ENCODE peak calls at places on chromosome 13, in eight cellular contexts. One of them, this sample, is unnamed.

GRCh38 chr13:109331898-109332297 is 454.5 kb downstream of the IRS2 start:
- DNase-seq in psoas muscle: no peak
- DNase-seq in caudate nucleus: no peak
- DNase-seq in T-helper 17 cell: no peak
- DNase-seq in NCI-H1092: peak
- DNase-seq in AG10803: peak
- DNase-seq in ascending aorta: no peak
- DNase-seq in AG08396: no peak
- DNase-seq in this sample: no peak

GRCh38 chr13:43805071-43805468 is 18.3 kb upstream of the ENOX1 start:
- DNase-seq in AG08396: peak
- DNase-seq in NCI-H1092: no peak
- DNase-seq in AG10803: peak
- DNase-seq in T-helper 17 cell: no peak
- DNase-seq in psoas muscle: no peak
- DNase-seq in caudate nucleus: no peak
- DNase-seq in ascending aorta: no peak
- DNase-seq in this sample: no peak

GRCh38 chr13:100513171-100513570 is 75.4 kb downstream of the GGACT start:
- DNase-seq in AG08396: no peak
- DNase-seq in T-helper 17 cell: no peak
- DNase-seq in AG10803: no peak
- DNase-seq in caudate nucleus: no peak
- DNase-seq in ascending aorta: no peak
- DNase-seq in psoas muscle: no peak
- DNase-seq in NCI-H1092: no peak
- DNase-seq in this sample: no peak

GRCh38 chr13:89514534-89515312 is 1832.8 kb upstream of the MIR17HG start:
- DNase-seq in NCI-H1092: peak
- DNase-seq in ascending aorta: no peak
- DNase-seq in psoas muscle: no peak
- DNase-seq in AG10803: no peak
- DNase-seq in T-helper 17 cell: no peak
- DNase-seq in caudate nucleus: no peak
- DNase-seq in AG08396: no peak
- DNase-seq in this sample: no peak

GRCh38 chr13:63425131-63425530 is 2009.5 kb upstream of the PCDH20 start:
- DNase-seq in psoas muscle: no peak
- DNase-seq in ascending aorta: no peak
- DNase-seq in AG08396: no peak
- DNase-seq in AG10803: peak
- DNase-seq in T-helper 17 cell: no peak
- DNase-seq in caudate nucleus: no peak
- DNase-seq in NCI-H1092: no peak
- DNase-seq in this sample: no peak

GRCh38 chr13:113452942-113453901 is at the start of gene ADPRHL1:
- DNase-seq in T-helper 17 cell: no peak
- DNase-seq in NCI-H1092: no peak
- DNase-seq in psoas muscle: peak
- DNase-seq in caudate nucleus: no peak
- DNase-seq in AG10803: no peak
- DNase-seq in ascending aorta: no peak
- DNase-seq in AG08396: no peak
- DNase-seq in this sample: peak

GRCh38 chr13:73698859-73699258 is 435.3 kb downstream of the KLF12 start:
- DNase-seq in ascending aorta: no peak
- DNase-seq in AG08396: no peak
- DNase-seq in NCI-H1092: no peak
- DNase-seq in psoas muscle: no peak
- DNase-seq in caudate nucleus: no peak
- DNase-seq in AG10803: peak
- DNase-seq in T-helper 17 cell: no peak
- DNase-seq in this sample: no peak

GRCh38 chr13:99205621-99206220 is 5.1 kb downstream of the UBAC2 start:
- DNase-seq in NCI-H1092: no peak
- DNase-seq in psoas muscle: no peak
- DNase-seq in T-helper 17 cell: no peak
- DNase-seq in AG08396: no peak
- DNase-seq in ascending aorta: no peak
- DNase-seq in AG10803: no peak
- DNase-seq in caudate nucleus: no peak
- DNase-seq in this sample: no peak

GRCh38 chr13:52104624-52105023 is 24.2 kb downstream of the NEK5 start:
- DNase-seq in psoas muscle: no peak
- DNase-seq in NCI-H1092: no peak
- DNase-seq in ascending aorta: no peak
- DNase-seq in caudate nucleus: no peak
- DNase-seq in AG08396: no peak
- DNase-seq in AG10803: peak
- DNase-seq in T-helper 17 cell: no peak
- DNase-seq in this sample: no peak

GRCh38 chr13:97353927-97354326 is 80.0 kb upstream of the RAP2A start:
- DNase-seq in AG10803: peak
- DNase-seq in AG08396: peak
- DNase-seq in T-helper 17 cell: no peak
- DNase-seq in ascending aorta: no peak
- DNase-seq in NCI-H1092: no peak
- DNase-seq in caudate nucleus: no peak
- DNase-seq in psoas muscle: no peak
- DNase-seq in this sample: no peak

GRCh38 chr13:99859178-99860177 is 112.1 kb downstream of the ZIC5 start:
- DNase-seq in caudate nucleus: no peak
- DNase-seq in psoas muscle: no peak
- DNase-seq in AG10803: no peak
- DNase-seq in T-helper 17 cell: no peak
- DNase-seq in AG08396: no peak
- DNase-seq in NCI-H1092: no peak
- DNase-seq in ascending aorta: no peak
- DNase-seq in this sample: no peak

GRCh38 chr13:60329221-60329983 is 67.6 kb upstream of the TDRD3 start:
- DNase-seq in caudate nucleus: no peak
- DNase-seq in T-helper 17 cell: no peak
- DNase-seq in psoas muscle: no peak
- DNase-seq in ascending aorta: no peak
- DNase-seq in AG10803: peak
- DNase-seq in AG08396: peak
- DNase-seq in NCI-H1092: peak
- DNase-seq in this sample: peak

GRCh38 chr13:40589285-40590109 is 76.9 kb downstream of the FOXO1 start:
- DNase-seq in NCI-H1092: no peak
- DNase-seq in caudate nucleus: no peak
- DNase-seq in ascending aorta: peak
- DNase-seq in T-helper 17 cell: no peak
- DNase-seq in AG10803: peak
- DNase-seq in AG08396: peak
- DNase-seq in psoas muscle: peak
- DNase-seq in this sample: no peak

GRCh38 chr13:31160857-31161582 is 684 bp downstream of the HSPH1 start:
- DNase-seq in caudate nucleus: peak
- DNase-seq in AG08396: peak
- DNase-seq in NCI-H1092: peak
- DNase-seq in AG10803: peak
- DNase-seq in psoas muscle: peak
- DNase-seq in T-helper 17 cell: peak
- DNase-seq in ascending aorta: no peak
- DNase-seq in this sample: peak

GRCh38 chr13:76012091-76012721 is 376.1 kb downstream of the LMO7 start:
- DNase-seq in ascending aorta: no peak
- DNase-seq in T-helper 17 cell: no peak
- DNase-seq in NCI-H1092: no peak
- DNase-seq in psoas muscle: no peak
- DNase-seq in AG08396: no peak
- DNase-seq in AG10803: peak
- DNase-seq in caudate nucleus: no peak
- DNase-seq in this sample: no peak

GRCh38 chr13:43816401-43816889 is 29.7 kb upstream of the ENOX1 start:
- DNase-seq in NCI-H1092: no peak
- DNase-seq in T-helper 17 cell: no peak
- DNase-seq in AG08396: no peak
- DNase-seq in caudate nucleus: no peak
- DNase-seq in psoas muscle: no peak
- DNase-seq in ascending aorta: no peak
- DNase-seq in AG10803: no peak
- DNase-seq in this sample: no peak

GRCh38 chr13:27644302-27644701 is 22.6 kb downstream of the POLR1D start:
- DNase-seq in ascending aorta: no peak
- DNase-seq in psoas muscle: no peak
- DNase-seq in NCI-H1092: no peak
- DNase-seq in T-helper 17 cell: no peak
- DNase-seq in AG08396: peak
- DNase-seq in caudate nucleus: no peak
- DNase-seq in AG10803: peak
- DNase-seq in this sample: no peak

GRCh38 chr13:29578300-29579048 is 17.0 kb downstream of the SLC7A1 start:
- DNase-seq in caudate nucleus: no peak
- DNase-seq in AG10803: peak
- DNase-seq in ascending aorta: no peak
- DNase-seq in T-helper 17 cell: no peak
- DNase-seq in AG08396: no peak
- DNase-seq in psoas muscle: no peak
- DNase-seq in NCI-H1092: no peak
- DNase-seq in this sample: no peak

GRCh38 chr13:52455677-52456041 is 381 bp downstream of the CKAP2 start:
- DNase-seq in caudate nucleus: peak
- DNase-seq in AG10803: peak
- DNase-seq in ascending aorta: peak
- DNase-seq in AG08396: peak
- DNase-seq in psoas muscle: peak
- DNase-seq in NCI-H1092: peak
- DNase-seq in T-helper 17 cell: peak
- DNase-seq in this sample: peak

GRCh38 chr13:29464105-29464679 is 131.3 kb downstream of the SLC7A1 start:
- DNase-seq in AG10803: no peak
- DNase-seq in ascending aorta: no peak
- DNase-seq in AG08396: no peak
- DNase-seq in caudate nucleus: no peak
- DNase-seq in T-helper 17 cell: no peak
- DNase-seq in psoas muscle: no peak
- DNase-seq in NCI-H1092: no peak
- DNase-seq in this sample: no peak

GRCh38 chr13:106599875-106600797 is 32.2 kb upstream of the ARGLU1 start:
- DNase-seq in AG08396: no peak
- DNase-seq in ascending aorta: no peak
- DNase-seq in T-helper 17 cell: no peak
- DNase-seq in NCI-H1092: no peak
- DNase-seq in caudate nucleus: no peak
- DNase-seq in AG10803: peak
- DNase-seq in psoas muscle: no peak
- DNase-seq in this sample: no peak

GRCh38 chr13:106916329-106916728 is 348.4 kb upstream of the ARGLU1 start:
- DNase-seq in AG10803: peak
- DNase-seq in ascending aorta: no peak
- DNase-seq in caudate nucleus: no peak
- DNase-seq in AG08396: no peak
- DNase-seq in NCI-H1092: no peak
- DNase-seq in T-helper 17 cell: no peak
- DNase-seq in psoas muscle: no peak
- DNase-seq in this sample: no peak

GRCh38 chr13:47679391-47679790 is 321.7 kb downstream of the SUCLA2 start:
- DNase-seq in ascending aorta: no peak
- DNase-seq in T-helper 17 cell: no peak
- DNase-seq in caudate nucleus: no peak
- DNase-seq in psoas muscle: no peak
- DNase-seq in AG08396: no peak
- DNase-seq in NCI-H1092: no peak
- DNase-seq in AG10803: peak
- DNase-seq in this sample: no peak

GRCh38 chr13:73809561-73809960 is 324.6 kb downstream of the KLF12 start:
- DNase-seq in caudate nucleus: no peak
- DNase-seq in ascending aorta: no peak
- DNase-seq in AG10803: peak
- DNase-seq in psoas muscle: no peak
- DNase-seq in T-helper 17 cell: no peak
- DNase-seq in NCI-H1092: no peak
- DNase-seq in AG08396: peak
- DNase-seq in this sample: no peak

GRCh38 chr13:76708138-76708537 is 178.1 kb downstream of the KCTD12 start:
- DNase-seq in caudate nucleus: peak
- DNase-seq in ascending aorta: no peak
- DNase-seq in NCI-H1092: no peak
- DNase-seq in AG08396: no peak
- DNase-seq in AG10803: peak
- DNase-seq in psoas muscle: no peak
- DNase-seq in T-helper 17 cell: no peak
- DNase-seq in this sample: no peak

GRCh38 chr13:24747248-24748151 is 16.5 kb upstream of the RNF17 start:
- DNase-seq in NCI-H1092: no peak
- DNase-seq in caudate nucleus: no peak
- DNase-seq in AG10803: no peak
- DNase-seq in T-helper 17 cell: no peak
- DNase-seq in ascending aorta: no peak
- DNase-seq in AG08396: no peak
- DNase-seq in psoas muscle: no peak
- DNase-seq in this sample: no peak

GRCh38 chr13:95354680-95355487 is 53.6 kb upstream of the ABCC4 start:
- DNase-seq in AG10803: no peak
- DNase-seq in caudate nucleus: no peak
- DNase-seq in AG08396: no peak
- DNase-seq in ascending aorta: no peak
- DNase-seq in NCI-H1092: no peak
- DNase-seq in T-helper 17 cell: no peak
- DNase-seq in psoas muscle: no peak
- DNase-seq in this sample: peak

GRCh38 chr13:104318121-104318520 is 1251.9 kb upstream of the SLC10A2 start:
- DNase-seq in NCI-H1092: peak
- DNase-seq in AG10803: no peak
- DNase-seq in psoas muscle: no peak
- DNase-seq in ascending aorta: no peak
- DNase-seq in AG08396: no peak
- DNase-seq in caudate nucleus: no peak
- DNase-seq in T-helper 17 cell: no peak
- DNase-seq in this sample: no peak

GRCh38 chr13:38223093-38223492 is 126.6 kb upstream of the UFM1 start:
- DNase-seq in AG08396: no peak
- DNase-seq in T-helper 17 cell: no peak
- DNase-seq in ascending aorta: no peak
- DNase-seq in psoas muscle: no peak
- DNase-seq in NCI-H1092: no peak
- DNase-seq in AG10803: peak
- DNase-seq in caudate nucleus: no peak
- DNase-seq in this sample: no peak

GRCh38 chr13:44368599-44369368 is 4.8 kb upstream of the SERP2 start:
- DNase-seq in AG08396: no peak
- DNase-seq in AG10803: no peak
- DNase-seq in caudate nucleus: no peak
- DNase-seq in ascending aorta: no peak
- DNase-seq in psoas muscle: no peak
- DNase-seq in NCI-H1092: no peak
- DNase-seq in T-helper 17 cell: no peak
- DNase-seq in this sample: no peak

GRCh38 chr13:23928985-23929384 is 31.7 kb upstream of the C1QTNF9B start:
- DNase-seq in T-helper 17 cell: no peak
- DNase-seq in NCI-H1092: no peak
- DNase-seq in AG10803: peak
- DNase-seq in caudate nucleus: no peak
- DNase-seq in ascending aorta: no peak
- DNase-seq in AG08396: peak
- DNase-seq in psoas muscle: no peak
- DNase-seq in this sample: no peak

GRCh38 chr13:40874138-40874776 is 84.8 kb downstream of the SLC25A15 start:
- DNase-seq in T-helper 17 cell: no peak
- DNase-seq in ascending aorta: no peak
- DNase-seq in AG10803: no peak
- DNase-seq in NCI-H1092: no peak
- DNase-seq in caudate nucleus: no peak
- DNase-seq in AG08396: no peak
- DNase-seq in psoas muscle: no peak
- DNase-seq in this sample: no peak

GRCh38 chr13:110648848-110649421 is 33.6 kb downstream of the NAXD start:
- DNase-seq in NCI-H1092: no peak
- DNase-seq in caudate nucleus: no peak
- DNase-seq in AG08396: no peak
- DNase-seq in psoas muscle: no peak
- DNase-seq in ascending aorta: no peak
- DNase-seq in T-helper 17 cell: no peak
- DNase-seq in AG10803: no peak
- DNase-seq in this sample: peak

GRCh38 chr13:75395056-75395455 is 86.9 kb downstream of the TBC1D4 start:
- DNase-seq in ascending aorta: no peak
- DNase-seq in AG08396: no peak
- DNase-seq in NCI-H1092: no peak
- DNase-seq in AG10803: no peak
- DNase-seq in caudate nucleus: no peak
- DNase-seq in psoas muscle: no peak
- DNase-seq in T-helper 17 cell: no peak
- DNase-seq in this sample: no peak

This sample was measured in upper lobe of left lung.